ENCODE peak calls at places on chromosomes 11 and 22, in four cellular contexts. D is skeletal muscle cell; Z is IMR-90; M is naive thymus-derived CD8-positive, alpha-beta T cell. U is an unnamed sample.

GRCh38 chr22:23249506-23250423 is 69.5 kb downstream of the BCR start:
- DNase-seq in M (no peak), Z (no peak), D (no peak), U (no peak)

GRCh38 chr11:25769287-25769686 is 562.6 kb upstream of the ANO3 start:
- DNase-seq in Z (no peak), M (no peak), D (no peak), U (no peak)

GRCh38 chr11:21556936-21557335 is 635.9 kb upstream of the ANO5 start:
- DNase-seq in Z (no peak), M (no peak), D (no peak), U (no peak)

GRCh38 chr11:84524422-84525051 is 1102.6 kb downstream of the DLG2 start:
- DNase-seq in Z (peak; percentile 25), D (peak; percentile 13), M (no peak), U (no peak)

GRCh38 chr22:44358723-44359440 is 46.1 kb upstream of the SHISAL1 start:
- DNase-seq in D (no peak), M (no peak), Z (no peak), U (no peak)

GRCh38 chr22:48327721-48328120 is 1500.0 kb downstream of the BRD1 start:
- DNase-seq in D (no peak), M (no peak), Z (no peak), U (no peak)

GRCh38 chr11:101862410-101863233 is 52.2 kb upstream of the CEP126 start:
- DNase-seq in D (peak; percentile 36), M (no peak), Z (peak; percentile 79), U (no peak)

GRCh38 chr11:128148208-128148607 is 439.1 kb downstream of the ETS1 start:
- DNase-seq in M (no peak), D (no peak), Z (no peak), U (no peak)

GRCh38 chr11:35794850-35795249 is 132.3 kb downstream of the TRIM44 start:
- DNase-seq in D (peak; percentile 58), M (no peak), Z (peak; percentile 88), U (no peak)